ENCODE peak calls at places on chromosomes 2 and 18, in nine cellular contexts. One of them, this sample, is unnamed.

GRCh38 chr2:26076001-26076587 is 42.2 kb downstream of the RAB10 start:
- DNase-seq in colonic mucosa: no peak
- DNase-seq in dorsolateral prefrontal cortex: no peak
- DNase-seq in stomach: no peak
- DNase-seq in Peyer's patch: no peak
- DNase-seq in glutamatergic neuron: no peak
- DNase-seq in RWPE1: no peak
- DNase-seq in PC-3: peak; percentile 67
- DNase-seq in body of pancreas: no peak
- DNase-seq in this sample: no peak

GRCh38 chr2:37230581-37230980 is 815 bp downstream of the CEBPZ start:
- DNase-seq in PC-3: peak; percentile 26
- DNase-seq in Peyer's patch: no peak
- DNase-seq in stomach: no peak
- DNase-seq in body of pancreas: no peak
- DNase-seq in RWPE1: peak; percentile 18
- DNase-seq in dorsolateral prefrontal cortex: no peak
- DNase-seq in glutamatergic neuron: no peak
- DNase-seq in colonic mucosa: peak; percentile 22
- DNase-seq in this sample: no peak

GRCh38 chr2:189104926-189105325 is 74.6 kb downstream of the COL5A2 start:
- DNase-seq in glutamatergic neuron: no peak
- DNase-seq in stomach: no peak
- DNase-seq in colonic mucosa: no peak
- DNase-seq in body of pancreas: no peak
- DNase-seq in Peyer's patch: no peak
- DNase-seq in PC-3: peak; percentile 59
- DNase-seq in dorsolateral prefrontal cortex: no peak
- DNase-seq in RWPE1: no peak
- DNase-seq in this sample: no peak

GRCh38 chr2:201644001-201644400 is 698 bp upstream of the TMEM237 start:
- DNase-seq in body of pancreas: peak; percentile 40
- DNase-seq in RWPE1: no peak
- DNase-seq in stomach: no peak
- DNase-seq in glutamatergic neuron: no peak
- DNase-seq in colonic mucosa: no peak
- DNase-seq in PC-3: no peak
- DNase-seq in Peyer's patch: no peak
- DNase-seq in dorsolateral prefrontal cortex: no peak
- DNase-seq in this sample: no peak

GRCh38 chr2:58739033-58739432 is 497.9 kb upstream of the FANCL start:
- DNase-seq in dorsolateral prefrontal cortex: no peak
- DNase-seq in Peyer's patch: no peak
- DNase-seq in colonic mucosa: no peak
- DNase-seq in PC-3: peak; percentile 85
- DNase-seq in body of pancreas: peak; percentile 12
- DNase-seq in RWPE1: peak; percentile 15
- DNase-seq in glutamatergic neuron: no peak
- DNase-seq in stomach: no peak
- DNase-seq in this sample: no peak

GRCh38 chr18:23551978-23552377 is 34.3 kb downstream of the NPC1 start:
- DNase-seq in body of pancreas: no peak
- DNase-seq in PC-3: no peak
- DNase-seq in Peyer's patch: no peak
- DNase-seq in RWPE1: no peak
- DNase-seq in glutamatergic neuron: no peak
- DNase-seq in stomach: no peak
- DNase-seq in colonic mucosa: no peak
- DNase-seq in dorsolateral prefrontal cortex: no peak
- DNase-seq in this sample: no peak

GRCh38 chr18:70195852-70196434 is 9.5 kb downstream of the RTTN start:
- DNase-seq in colonic mucosa: peak; percentile 25
- DNase-seq in dorsolateral prefrontal cortex: no peak
- DNase-seq in PC-3: peak; percentile 76
- DNase-seq in RWPE1: peak; percentile 20
- DNase-seq in glutamatergic neuron: no peak
- DNase-seq in body of pancreas: peak; percentile 48
- DNase-seq in stomach: no peak
- DNase-seq in Peyer's patch: no peak
- DNase-seq in this sample: no peak

GRCh38 chr2:180696005-180696404 is 284.4 kb upstream of the UBE2E3 start:
- DNase-seq in RWPE1: no peak
- DNase-seq in Peyer's patch: no peak
- DNase-seq in dorsolateral prefrontal cortex: no peak
- DNase-seq in body of pancreas: no peak
- DNase-seq in PC-3: peak; percentile 72
- DNase-seq in stomach: no peak
- DNase-seq in colonic mucosa: no peak
- DNase-seq in glutamatergic neuron: no peak
- DNase-seq in this sample: no peak

GRCh38 chr2:120104002-120104467 is 91.2 kb downstream of the EPB41L5 start:
- DNase-seq in dorsolateral prefrontal cortex: no peak
- DNase-seq in body of pancreas: no peak
- DNase-seq in RWPE1: peak; percentile 18
- DNase-seq in PC-3: peak; percentile 95
- DNase-seq in colonic mucosa: no peak
- DNase-seq in stomach: no peak
- DNase-seq in glutamatergic neuron: no peak
- DNase-seq in Peyer's patch: no peak
- DNase-seq in this sample: no peak

GRCh38 chr2:159117658-159118057 is 149.2 kb downstream of the TANC1 start:
- DNase-seq in Peyer's patch: no peak
- DNase-seq in dorsolateral prefrontal cortex: no peak
- DNase-seq in glutamatergic neuron: no peak
- DNase-seq in PC-3: no peak
- DNase-seq in body of pancreas: no peak
- DNase-seq in colonic mucosa: no peak
- DNase-seq in stomach: no peak
- DNase-seq in RWPE1: no peak
- DNase-seq in this sample: no peak

GRCh38 chr2:159118115-159118858 is 149.8 kb downstream of the TANC1 start:
- DNase-seq in Peyer's patch: peak; percentile 88
- DNase-seq in glutamatergic neuron: peak; percentile 93
- DNase-seq in stomach: peak; percentile 89
- DNase-seq in PC-3: peak; percentile 89
- DNase-seq in colonic mucosa: peak; percentile 92
- DNase-seq in dorsolateral prefrontal cortex: peak; percentile 87
- DNase-seq in body of pancreas: peak; percentile 85
- DNase-seq in RWPE1: peak; percentile 60
- DNase-seq in this sample: peak; percentile 77

GRCh38 chr2:159116922-159117321 is 148.5 kb downstream of the TANC1 start:
- DNase-seq in stomach: no peak
- DNase-seq in colonic mucosa: no peak
- DNase-seq in body of pancreas: no peak
- DNase-seq in Peyer's patch: no peak
- DNase-seq in dorsolateral prefrontal cortex: no peak
- DNase-seq in RWPE1: no peak
- DNase-seq in PC-3: no peak
- DNase-seq in glutamatergic neuron: no peak
- DNase-seq in this sample: no peak

GRCh38 chr2:159119652-159120257 is 151.3 kb downstream of the TANC1 start:
- DNase-seq in PC-3: no peak
- DNase-seq in colonic mucosa: no peak
- DNase-seq in glutamatergic neuron: no peak
- DNase-seq in body of pancreas: no peak
- DNase-seq in Peyer's patch: no peak
- DNase-seq in dorsolateral prefrontal cortex: no peak
- DNase-seq in RWPE1: no peak
- DNase-seq in stomach: no peak
- DNase-seq in this sample: no peak

DNA sequence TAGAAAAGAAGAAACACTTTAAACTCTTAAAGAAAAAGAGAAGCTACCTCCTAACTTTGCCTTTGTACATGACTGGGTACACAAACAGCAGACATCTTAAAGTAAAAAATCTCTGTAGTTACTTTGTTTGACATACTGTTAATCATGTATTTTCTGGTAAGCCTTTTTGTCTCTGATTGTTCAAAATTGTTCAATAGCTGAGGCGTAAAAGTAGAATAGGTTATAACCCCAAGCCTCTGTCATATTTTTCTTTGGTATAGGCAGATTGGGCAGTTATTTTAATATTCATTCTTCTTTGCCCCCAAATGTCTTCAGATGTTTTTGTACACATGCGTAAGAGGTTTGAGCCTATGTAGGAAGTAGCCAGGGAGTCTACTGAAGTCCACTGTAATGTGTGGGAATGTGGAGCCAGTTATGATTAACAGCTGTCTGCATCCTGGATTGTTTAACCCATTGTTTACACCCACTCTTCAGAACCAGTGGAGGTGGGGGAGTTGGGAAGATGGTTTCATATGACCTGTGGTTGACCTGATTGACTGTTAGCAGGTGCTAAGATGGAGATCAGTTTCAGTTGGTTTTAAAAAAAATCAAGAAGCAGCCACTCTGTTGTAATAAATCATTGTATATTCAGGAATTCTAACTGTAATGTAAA is 150.5 kb downstream of the TANC1 start:
- DNase-seq in colonic mucosa: no peak
- DNase-seq in body of pancreas: no peak
- DNase-seq in dorsolateral prefrontal cortex: no peak
- DNase-seq in PC-3: no peak
- DNase-seq in Peyer's patch: no peak
- DNase-seq in RWPE1: no peak
- DNase-seq in stomach: no peak
- DNase-seq in glutamatergic neuron: no peak
- DNase-seq in this sample: no peak
- TF ChIP-seq CTCF in colonic mucosa: no peak
- TF ChIP-seq CTCF in body of pancreas: no peak
- TF ChIP-seq CTCF in dorsolateral prefrontal cortex: peak; percentile 19
- TF ChIP-seq CTCF in PC-3: peak; percentile 29
- TF ChIP-seq CTCF in Peyer's patch: no peak
- TF ChIP-seq CTCF in RWPE1: no peak
- TF ChIP-seq CTCF in stomach: no peak
- TF ChIP-seq CTCF in glutamatergic neuron: peak; percentile 23
- TF ChIP-seq CTCF in this sample: peak; percentile 56

GRCh38 chr2:65796259-65796658 is 363.9 kb upstream of the SPRED2 start:
- DNase-seq in PC-3: no peak
- DNase-seq in colonic mucosa: no peak
- DNase-seq in stomach: no peak
- DNase-seq in body of pancreas: no peak
- DNase-seq in glutamatergic neuron: no peak
- DNase-seq in dorsolateral prefrontal cortex: no peak
- DNase-seq in RWPE1: no peak
- DNase-seq in Peyer's patch: no peak
- DNase-seq in this sample: no peak

GRCh38 chr2:65802298-65802942 is 370.0 kb upstream of the SPRED2 start:
- DNase-seq in dorsolateral prefrontal cortex: no peak
- DNase-seq in RWPE1: no peak
- DNase-seq in glutamatergic neuron: no peak
- DNase-seq in Peyer's patch: no peak
- DNase-seq in stomach: no peak
- DNase-seq in body of pancreas: no peak
- DNase-seq in PC-3: no peak
- DNase-seq in colonic mucosa: no peak
- DNase-seq in this sample: no peak

GRCh38 chr2:65804777-65805176 is 372.4 kb upstream of the SPRED2 start:
- DNase-seq in dorsolateral prefrontal cortex: no peak
- DNase-seq in body of pancreas: no peak
- DNase-seq in colonic mucosa: no peak
- DNase-seq in stomach: no peak
- DNase-seq in Peyer's patch: no peak
- DNase-seq in RWPE1: no peak
- DNase-seq in glutamatergic neuron: no peak
- DNase-seq in PC-3: no peak
- DNase-seq in this sample: no peak

GRCh38 chr2:65799455-65799854 is 367.1 kb upstream of the SPRED2 start:
- DNase-seq in glutamatergic neuron: no peak
- DNase-seq in Peyer's patch: no peak
- DNase-seq in RWPE1: no peak
- DNase-seq in stomach: no peak
- DNase-seq in dorsolateral prefrontal cortex: no peak
- DNase-seq in colonic mucosa: no peak
- DNase-seq in body of pancreas: no peak
- DNase-seq in PC-3: no peak
- DNase-seq in this sample: no peak

GRCh38 chr2:65800998-65801397 is 368.6 kb upstream of the SPRED2 start:
- DNase-seq in colonic mucosa: peak; percentile 23
- DNase-seq in glutamatergic neuron: no peak
- DNase-seq in Peyer's patch: no peak
- DNase-seq in RWPE1: no peak
- DNase-seq in stomach: peak; percentile 59
- DNase-seq in body of pancreas: peak; percentile 39
- DNase-seq in PC-3: peak; percentile 36
- DNase-seq in dorsolateral prefrontal cortex: no peak
- DNase-seq in this sample: no peak
- TF ChIP-seq CTCF in colonic mucosa: peak; percentile 29
- TF ChIP-seq CTCF in glutamatergic neuron: no peak
- TF ChIP-seq CTCF in Peyer's patch: peak; percentile 13
- TF ChIP-seq CTCF in RWPE1: no peak
- TF ChIP-seq CTCF in stomach: no peak
- TF ChIP-seq CTCF in body of pancreas: peak; percentile 55
- TF ChIP-seq CTCF in PC-3: peak; percentile 62
- TF ChIP-seq CTCF in dorsolateral prefrontal cortex: no peak
- TF ChIP-seq CTCF in this sample: no peak

GRCh38 chr2:113184531-113185230 is 10.9 kb downstream of the PSD4 start:
- DNase-seq in stomach: no peak
- DNase-seq in glutamatergic neuron: no peak
- DNase-seq in colonic mucosa: no peak
- DNase-seq in Peyer's patch: peak; percentile 15
- DNase-seq in body of pancreas: no peak
- DNase-seq in RWPE1: no peak
- DNase-seq in dorsolateral prefrontal cortex: peak; percentile 15
- DNase-seq in PC-3: no peak
- DNase-seq in this sample: no peak

GRCh38 chr2:113185643-113186315 is 12.0 kb downstream of the PSD4 start:
- DNase-seq in RWPE1: no peak
- DNase-seq in PC-3: no peak
- DNase-seq in glutamatergic neuron: no peak
- DNase-seq in dorsolateral prefrontal cortex: no peak
- DNase-seq in Peyer's patch: peak; percentile 66
- DNase-seq in colonic mucosa: no peak
- DNase-seq in stomach: peak; percentile 89
- DNase-seq in body of pancreas: peak; percentile 73
- DNase-seq in this sample: no peak

GRCh38 chr2:113183703-113184102 is 9.9 kb downstream of the PSD4 start:
- DNase-seq in stomach: no peak
- DNase-seq in RWPE1: no peak
- DNase-seq in Peyer's patch: peak; percentile 38
- DNase-seq in colonic mucosa: no peak
- DNase-seq in body of pancreas: no peak
- DNase-seq in dorsolateral prefrontal cortex: no peak
- DNase-seq in PC-3: no peak
- DNase-seq in glutamatergic neuron: no peak
- DNase-seq in this sample: no peak

GRCh38 chr2:113187771-113188170 is 14.0 kb downstream of the PSD4 start:
- DNase-seq in Peyer's patch: no peak
- DNase-seq in stomach: no peak
- DNase-seq in body of pancreas: no peak
- DNase-seq in PC-3: no peak
- DNase-seq in glutamatergic neuron: no peak
- DNase-seq in colonic mucosa: no peak
- DNase-seq in dorsolateral prefrontal cortex: no peak
- DNase-seq in RWPE1: no peak
- DNase-seq in this sample: no peak

GRCh38 chr2:113186421-113186820 is 12.7 kb downstream of the PSD4 start:
- DNase-seq in RWPE1: no peak
- DNase-seq in dorsolateral prefrontal cortex: no peak
- DNase-seq in PC-3: no peak
- DNase-seq in glutamatergic neuron: no peak
- DNase-seq in body of pancreas: no peak
- DNase-seq in stomach: no peak
- DNase-seq in Peyer's patch: peak; percentile 15
- DNase-seq in colonic mucosa: no peak
- DNase-seq in this sample: no peak
- TF ChIP-seq CTCF in RWPE1: no peak
- TF ChIP-seq CTCF in dorsolateral prefrontal cortex: no peak
- TF ChIP-seq CTCF in PC-3: no peak
- TF ChIP-seq CTCF in glutamatergic neuron: no peak
- TF ChIP-seq CTCF in body of pancreas: no peak
- TF ChIP-seq CTCF in stomach: no peak
- TF ChIP-seq CTCF in Peyer's patch: no peak
- TF ChIP-seq CTCF in colonic mucosa: no peak
- TF ChIP-seq CTCF in this sample: no peak

GRCh38 chr2:33412920-33413319 is 63.5 kb upstream of the RASGRP3 start:
- DNase-seq in Peyer's patch: no peak
- DNase-seq in stomach: no peak
- DNase-seq in RWPE1: peak; percentile 22
- DNase-seq in colonic mucosa: no peak
- DNase-seq in body of pancreas: no peak
- DNase-seq in PC-3: peak; percentile 73
- DNase-seq in dorsolateral prefrontal cortex: no peak
- DNase-seq in glutamatergic neuron: no peak
- DNase-seq in this sample: no peak
- TF ChIP-seq CTCF in Peyer's patch: no peak
- TF ChIP-seq CTCF in stomach: no peak
- TF ChIP-seq CTCF in RWPE1: peak; percentile 25
- TF ChIP-seq CTCF in colonic mucosa: no peak
- TF ChIP-seq CTCF in body of pancreas: no peak
- TF ChIP-seq CTCF in PC-3: peak; percentile 82
- TF ChIP-seq CTCF in dorsolateral prefrontal cortex: peak; percentile 52
- TF ChIP-seq CTCF in glutamatergic neuron: no peak
- TF ChIP-seq CTCF in this sample: no peak